ENCODE peak calls at places on chromosomes 12 and 14, in seven cellular contexts. W, T, J, K, D, O and G are unnamed samples.

GRCh38 chr12:54341343-54341742 is 16.4 kb downstream of the COPZ1 start:
- DNase-seq in W (no peak), T (no peak), D (no peak), O (no peak), J (no peak), K (no peak), G (no peak)

GRCh38 chr12:57198329-57198728 is 18.3 kb upstream of the NXPH4 start:
- DNase-seq in D (no peak), J (no peak), K (no peak), W (no peak), T (no peak), O (no peak), G (no peak)

GRCh38 chr12:9792961-9793617 is 32.4 kb upstream of the CD69 start:
- DNase-seq in J (no peak), W (no peak), O (peak; percentile 43), D (no peak), K (no peak), T (no peak), G (no peak)

GRCh38 chr14:100406505-100407131 is 83.5 kb downstream of the SLC25A47 start:
- DNase-seq in D (peak; percentile 79), W (no peak), K (no peak), O (no peak), T (no peak), J (no peak), G (no peak)

GRCh38 chr12:54251667-54252284 is 28.1 kb downstream of the CBX5 start:
- DNase-seq in J (no peak), O (peak; percentile 39), K (no peak), W (peak; percentile 61), T (peak; percentile 37), D (no peak), G (peak; percentile 26)

GRCh38 chr12:2832550-2833127 is 2.2 kb downstream of the NRIP2 start:
- DNase-seq in T (no peak), W (no peak), K (no peak), J (no peak), O (no peak), D (no peak), G (no peak)

GRCh38 chr12:108063192-108063591 is 65.9 kb upstream of the WSCD2 start:
- DNase-seq in T (peak; percentile 5), O (no peak), K (peak; percentile 29), D (no peak), W (peak; percentile 13), J (no peak), G (no peak)

GRCh38 chr12:31868980-31869379 is 90.2 kb upstream of the RESF1 start:
- DNase-seq in W (peak; percentile 20), T (no peak), K (no peak), O (peak; percentile 70), D (no peak), J (no peak), G (no peak)

GRCh38 chr14:25537846-25538455 is 488.0 kb upstream of the STXBP6 start:
- DNase-seq in W (peak; percentile 44), K (peak; percentile 37), T (peak; percentile 57), D (no peak), O (no peak), J (peak; percentile 2), G (no peak)

GRCh38 chr14:94121485-94121884 is 7.9 kb downstream of the IFI27L2 start:
- DNase-seq in T (no peak), K (no peak), D (no peak), W (no peak), J (no peak), O (no peak), G (no peak)

GRCh38 chr12:104384141-104384880 is 72.4 kb upstream of the CHST11 start:
- DNase-seq in W (peak; percentile 35), J (no peak), K (no peak), O (no peak), D (no peak), T (no peak), G (no peak)

GRCh38 chr14:31543969-31544799 is 17.0 kb upstream of the NUBPL start:
- DNase-seq in J (no peak), T (peak; percentile 6), O (peak; percentile 5), W (no peak), D (no peak), K (no peak), G (no peak)

GRCh38 chr12:62113366-62114011 is 146.7 kb upstream of the USP15 start:
- DNase-seq in T (no peak), O (no peak), D (peak; percentile 7), J (no peak), W (no peak), K (no peak), G (no peak)

GRCh38 chr12:22800332-22800731 is 175.4 kb downstream of the ETNK1 start:
- DNase-seq in J (no peak), T (no peak), O (no peak), D (no peak), W (no peak), K (no peak), G (no peak)

GRCh38 chr14:84095796-84096195 is 1434.1 kb upstream of the FLRT2 start:
- DNase-seq in K (no peak), O (no peak), J (no peak), W (no peak), D (no peak), T (no peak), G (no peak)

GRCh38 chr12:71297930-71298329 is 140.1 kb upstream of the TSPAN8 start:
- DNase-seq in D (no peak), O (no peak), W (no peak), T (no peak), K (no peak), J (no peak), G (no peak)

GRCh38 chr12:44286336-44286735 is 450.5 kb downstream of the TMEM117 start:
- DNase-seq in J (no peak), K (no peak), D (no peak), T (no peak), W (peak; percentile 14), O (no peak), G (peak; percentile 8)

GRCh38 chr12:7642876-7643309 is 22.8 kb downstream of the APOBEC1 start:
- DNase-seq in W (peak; percentile 40), D (no peak), O (peak; percentile 26), T (peak; percentile 65), K (peak; percentile 14), J (no peak), G (no peak)

GRCh38 chr12:105814283-105814682 is 324.5 kb downstream of the NUAK1 start:
- DNase-seq in W (peak; percentile 22), J (no peak), K (no peak), D (no peak), T (peak; percentile 58), O (no peak), G (no peak)

GRCh38 chr12:89472508-89472907 is 52.1 kb downstream of the GALNT4 start:
- DNase-seq in W (no peak), T (no peak), D (no peak), O (peak; percentile 77), K (no peak), J (no peak), G (peak; percentile 63)

GRCh38 chr12:49674318-49674985 is 32.8 kb downstream of the FMNL3 start:
- DNase-seq in J (no peak), D (no peak), O (peak; percentile 12), W (no peak), K (no peak), T (no peak), G (peak; percentile 54)

GRCh38 chr12:90129369-90130030 is 420.9 kb upstream of the ATP2B1 start:
- DNase-seq in K (no peak), J (no peak), D (no peak), W (peak; percentile 20), T (peak; percentile 78), O (no peak), G (no peak)

GRCh38 chr12:122891661-122892525 is 4.0 kb downstream of the VPS37B start:
- DNase-seq in D (no peak), K (no peak), O (peak; percentile 79), T (no peak), W (peak; percentile 54), J (no peak), G (no peak)

GRCh38 chr12:1922075-1922709 is 3.7 kb upstream of the CACNA2D4 start:
- DNase-seq in K (no peak), J (no peak), O (no peak), T (no peak), W (no peak), D (no peak), G (no peak)

GRCh38 chr12:24544368-24544767 is 404.5 kb downstream of the BCAT1 start:
- DNase-seq in O (no peak), T (no peak), W (no peak), K (no peak), D (no peak), J (no peak), G (no peak)

GRCh38 chr12:25959069-25959961 is 833 bp downstream of the RASSF8 start:
- DNase-seq in O (peak; percentile 85), J (no peak), W (peak; percentile 84), D (peak; percentile 55), T (peak; percentile 78), K (peak; percentile 24), G (peak; percentile 83)

GRCh38 chr14:53444677-53445312 is 291.7 kb upstream of the DDHD1 start:
- DNase-seq in O (no peak), W (no peak), T (no peak), J (no peak), D (no peak), K (no peak), G (no peak)

GRCh38 chr14:105420976-105421674 is 1.5 kb downstream of the MTA1 start:
- DNase-seq in K (no peak), W (no peak), T (no peak), D (no peak), J (no peak), O (no peak), G (no peak)